ENCODE peak calls at places on chromosomes 1 and 21, in eight cellular contexts. O is tibial artery, R is breast epithelium, G is colonic mucosa, P is lung, U is H9, N is spleen, J is heart right ventricle. M is an unnamed sample. For H3K4me1, the result is how much of the 10 kb centered on the place peaks cover.

GRCh38 chr1:204450461-204451257 is 39.0 kb upstream of the PPP1R15B start:
- DNase-seq in O (no peak), R (no peak), G (peak), P (no peak), U (no peak), N (peak), J (peak), M (no peak)

GRCh38 chr1:42567038-42567437 is 91.2 kb upstream of the PPIH start:
- DNase-seq in O (no peak), R (no peak), G (no peak), P (no peak), U (no peak), N (no peak), J (no peak), M (no peak)

GRCh38 chr1:203627819-203628184 is 1.2 kb downstream of the ATP2B4 start:
- DNase-seq in O (peak), R (no peak), G (peak), P (peak), U (no peak), N (no peak), J (peak), M (no peak)

GRCh38 chr1:113103048-113103447 is 30.1 kb downstream of the LRIG2 start:
- DNase-seq in O (no peak), R (no peak), G (peak), P (no peak), U (no peak), N (no peak), J (no peak), M (no peak)

GRCh38 chr1:18182518-18183160 is 75.0 kb downstream of the IGSF21 start:
- DNase-seq in O (peak), R (no peak), G (no peak), P (no peak), U (peak), N (no peak), J (no peak), M (no peak)

GRCh38 chr1:234486858-234487830 is 8.2 kb upstream of the TARBP1 start:
- DNase-seq in O (no peak), R (no peak), G (peak), P (no peak), U (no peak), N (peak), J (no peak), M (no peak)

GRCh38 chr1:15493869-15494390 is 18.0 kb downstream of the CELA2B start:
- DNase-seq in O (no peak), R (no peak), G (no peak), P (no peak), U (no peak), N (no peak), J (no peak), M (no peak)

GRCh38 chr1:209073879-209074278 is 509.6 kb upstream of the CAMK1G start:
- DNase-seq in O (no peak), R (no peak), G (no peak), P (no peak), U (no peak), N (no peak), J (no peak), M (no peak)

GRCh38 chr1:100292711-100293110 is 26.7 kb downstream of the RTCA start:
- DNase-seq in O (no peak), R (no peak), G (no peak), P (no peak), U (no peak), N (no peak), J (no peak), M (no peak)

GRCh38 chr1:163035791-163036249 is 33.3 kb upstream of the RGS4 start:
- DNase-seq in O (no peak), R (no peak), G (no peak), P (no peak), U (no peak), N (no peak), J (no peak), M (no peak)

GRCh38 chr1:182634306-182635072 is 30.3 kb upstream of the RGS16 start:
- DNase-seq in O (no peak), R (no peak), G (no peak), P (no peak), U (no peak), N (no peak), J (no peak), M (no peak)

GRCh38 chr21:28822882-28823335 is 169.8 kb downstream of the LTN1 start:
- DNase-seq in O (no peak), R (no peak), G (peak), P (no peak), U (no peak), N (no peak), J (no peak), M (no peak)

GRCh38 chr1:116754203-116754977 is at the start of gene CD2:
- DNase-seq in O (no peak), R (no peak), G (no peak), P (no peak), U (no peak), N (no peak), J (no peak), M (no peak)

GRCh38 chr1:18178125-18178524 is 70.5 kb downstream of the IGSF21 start:
- DNase-seq in O (no peak), R (no peak), G (no peak), P (no peak), U (no peak), N (peak), J (no peak), M (no peak)

GRCh38 chr21:42146821-42147220 is 72.1 kb upstream of the ABCG1 start:
- DNase-seq in O (no peak), R (peak), G (no peak), P (no peak), U (peak), N (peak), J (no peak), M (peak)

GRCh38 chr1:2554621-2555387 is 1.4 kb upstream of the TNFRSF14 start:
- DNase-seq in O (no peak), R (no peak), G (peak), P (no peak), U (no peak), N (peak), J (no peak), M (no peak)

GRCh38 chr1:2553871-2554620 is 2.1 kb upstream of the TNFRSF14 start:
- DNase-seq in O (no peak), R (no peak), G (no peak), P (no peak), U (no peak), N (no peak), J (no peak), M (no peak)

GRCh38 chr1:2556277-2557145 is at the start of gene TNFRSF14:
- DNase-seq in O (peak), R (no peak), G (peak), P (no peak), U (no peak), N (peak), J (peak), M (no peak)

GRCh38 chr1:2557146-2558029 is 1.2 kb downstream of the TNFRSF14 start:
- DNase-seq in O (no peak), R (no peak), G (peak), P (no peak), U (no peak), N (no peak), J (no peak), M (peak)

DNA sequence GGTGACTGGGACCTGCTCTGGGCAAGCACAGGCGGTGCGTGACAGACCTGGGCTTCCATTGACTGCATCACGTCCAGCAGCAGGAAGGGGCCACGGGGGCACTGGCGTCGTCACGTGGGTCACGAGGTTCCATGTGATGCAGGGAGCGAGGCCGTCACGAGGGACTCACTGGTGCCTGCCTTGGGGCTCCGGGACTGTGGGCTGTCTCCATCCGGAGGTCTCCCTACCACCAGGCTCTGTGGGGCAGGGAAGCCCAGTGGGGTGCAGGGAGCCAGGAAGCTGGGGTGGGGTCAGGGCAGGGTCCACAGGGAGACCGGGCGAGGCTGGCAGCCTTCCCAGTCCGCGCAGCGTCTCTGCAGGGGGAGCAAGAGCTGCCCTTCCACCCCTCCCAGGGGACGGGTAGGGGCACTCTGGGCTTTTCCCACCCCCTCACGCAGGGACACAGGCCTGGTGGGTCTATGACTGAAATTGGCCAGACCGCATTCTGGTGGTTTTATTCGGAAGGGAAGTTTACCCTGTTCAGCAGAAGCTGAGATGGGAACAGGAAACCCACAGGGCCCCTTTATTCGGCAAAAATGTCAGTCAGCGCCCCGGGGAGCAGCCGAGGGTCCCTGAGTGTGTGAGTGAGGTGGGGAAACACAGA is 416 bp upstream of the TNFRSF14 start:
- DNase-seq in O (peak), R (peak), G (peak), P (peak), U (no peak), N (peak), J (peak), M (peak)
- H3K27ac ChIP-seq in O (peak), R (peak), G (peak), P (peak), U (no peak), N (peak), J (peak), M (peak)

GRCh38 chr1:109091196-109092193 is 931 bp downstream of the TMEM167B start:
- DNase-seq in O (no peak), R (no peak), G (peak), P (no peak), U (no peak), N (no peak), J (no peak), M (no peak)

GRCh38 chr1:109089242-109090015 is 1.1 kb upstream of the TMEM167B start:
- DNase-seq in O (no peak), R (peak), G (peak), P (peak), U (peak), N (no peak), J (peak), M (peak)

GRCh38 chr1:109094377-109094803 is 3.8 kb downstream of the TMEM167B start:
- DNase-seq in O (no peak), R (no peak), G (no peak), P (no peak), U (no peak), N (no peak), J (no peak), M (no peak)

GRCh38 chr1:109096110-109096509 is 5.5 kb downstream of the TMEM167B start:
- DNase-seq in O (no peak), R (no peak), G (no peak), P (no peak), U (no peak), N (no peak), J (no peak), M (no peak)

GRCh38 chr1:109090415-109091195 is at the start of gene TMEM167B:
- DNase-seq in O (peak), R (peak), G (peak), P (peak), U (peak), N (peak), J (peak), M (peak)
- H3K4me1 ChIP-seq in O (under half), R (under half), G (under half), P (under half), U (under half), N (half or more), J (under half), M (under half)

GRCh38 chr1:3368059-3368458 is 86.4 kb upstream of the ARHGEF16 start:
- DNase-seq in O (no peak), R (no peak), G (no peak), P (no peak), U (no peak), N (no peak), J (no peak), M (peak)

GRCh38 chr1:3367376-3367775 is 87.1 kb upstream of the ARHGEF16 start:
- DNase-seq in O (no peak), R (no peak), G (no peak), P (no peak), U (no peak), N (no peak), J (no peak), M (no peak)

GRCh38 chr1:3365519-3366158 is 88.8 kb upstream of the ARHGEF16 start:
- DNase-seq in O (no peak), R (no peak), G (no peak), P (no peak), U (no peak), N (no peak), J (no peak), M (no peak)

GRCh38 chr1:3364983-3365382 is 89.5 kb upstream of the ARHGEF16 start:
- DNase-seq in O (no peak), R (no peak), G (no peak), P (no peak), U (no peak), N (no peak), J (no peak), M (no peak)

DNA sequence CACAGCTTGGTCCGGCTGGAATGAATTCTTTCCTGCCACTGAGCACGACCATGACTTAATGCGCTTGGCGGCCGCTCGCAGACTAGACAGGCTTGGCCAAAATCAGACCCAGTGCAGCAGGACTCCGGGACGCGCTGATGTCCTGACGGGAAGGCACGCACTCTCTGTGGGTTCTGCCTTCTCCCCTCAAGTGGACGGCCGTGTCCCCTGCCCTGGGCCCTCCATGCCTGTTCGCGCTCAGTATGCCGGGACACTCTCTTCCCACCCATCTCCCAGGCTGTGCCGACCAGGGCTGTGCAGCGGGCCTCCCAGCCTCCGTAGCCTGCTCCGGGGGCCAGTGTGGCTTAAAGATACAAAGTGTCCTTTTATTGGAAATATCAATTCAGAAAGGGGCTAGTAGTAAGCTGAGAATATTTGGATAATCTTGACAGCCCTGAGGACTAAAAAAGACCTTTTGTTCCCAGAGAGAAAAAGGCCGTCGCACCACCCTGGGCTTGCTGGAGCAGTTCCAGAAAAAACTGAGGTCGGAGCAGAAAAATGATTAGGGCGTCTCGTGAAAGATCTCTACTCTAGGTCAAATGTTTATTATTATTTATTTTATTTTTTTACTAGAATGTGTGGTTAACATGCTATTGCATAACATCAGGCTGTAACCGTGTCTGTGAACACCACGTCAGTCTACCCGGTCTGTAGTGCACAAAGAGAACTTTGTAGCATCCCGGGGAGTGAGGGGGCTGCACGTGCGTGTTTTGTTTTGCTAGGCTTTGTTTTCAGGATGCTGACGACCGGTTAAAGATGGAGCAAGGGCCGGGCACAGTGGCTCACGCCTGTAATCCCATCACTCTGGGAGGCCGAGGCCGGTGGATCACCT is 88.0 kb upstream of the ARHGEF16 start:
- DNase-seq in O (peak), R (no peak), G (no peak), P (no peak), U (no peak), N (no peak), J (peak), M (no peak)
- H3K27ac ChIP-seq in O (peak), R (no peak), G (no peak), P (peak), U (no peak), N (no peak), J (no peak), M (peak)

DNA sequence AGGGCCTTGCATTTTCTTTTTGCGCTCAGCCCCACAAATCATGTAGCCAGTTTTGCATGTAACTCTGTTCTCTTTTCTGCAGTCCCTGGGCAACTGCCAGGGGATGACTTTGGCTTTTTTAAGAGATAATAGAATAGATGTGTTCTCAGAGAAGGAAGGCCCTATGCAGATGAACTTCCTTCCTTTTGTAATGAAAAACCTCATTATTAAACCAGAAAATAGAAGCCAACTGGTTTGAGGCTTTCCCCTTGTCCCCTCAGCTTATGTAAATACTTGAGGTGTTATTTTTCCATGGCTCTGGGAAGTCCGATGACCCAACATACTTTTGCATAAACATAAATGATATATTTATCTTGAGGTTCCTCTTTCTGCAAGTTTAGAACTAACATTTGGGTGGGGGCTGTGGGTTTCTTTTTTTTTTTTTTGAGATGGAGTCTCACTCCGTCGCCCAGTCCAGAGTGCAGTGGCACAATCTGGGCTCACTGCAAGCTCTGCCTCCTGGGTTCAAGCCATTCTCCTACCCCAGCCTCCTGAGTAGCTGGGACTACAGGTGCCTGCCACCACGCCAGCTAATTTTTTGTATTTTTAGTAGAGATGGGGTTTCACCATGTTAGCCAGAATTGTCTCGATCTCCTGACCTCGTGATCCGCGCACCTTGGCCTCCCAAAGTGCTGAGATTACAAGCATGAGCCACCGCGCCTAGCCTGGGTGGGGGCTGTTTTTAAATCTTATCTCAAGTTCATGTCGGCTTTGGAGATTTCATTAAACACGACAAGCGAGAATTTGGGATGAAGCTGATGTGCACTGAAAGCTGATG is 14.4 kb upstream of the FCRL5 start:
- DNase-seq in O (no peak), R (no peak), G (no peak), P (no peak), U (no peak), N (no peak), J (no peak), M (no peak)
- H3K4me1 ChIP-seq in O (under half), R (under half), G (under half), P (under half), U (under half), N (half or more), J (under half), M (under half)

GRCh38 chr1:21654209-21654608 is 14.9 kb downstream of the RAP1GAP start:
- DNase-seq in O (no peak), R (no peak), G (no peak), P (no peak), U (no peak), N (no peak), J (no peak), M (peak)

GRCh38 chr1:21653744-21654100 is 15.4 kb downstream of the RAP1GAP start:
- DNase-seq in O (no peak), R (no peak), G (no peak), P (no peak), U (no peak), N (no peak), J (no peak), M (no peak)

GRCh38 chr1:21651214-21652042 is 17.7 kb downstream of the RAP1GAP start:
- DNase-seq in O (no peak), R (no peak), G (peak), P (no peak), U (peak), N (peak), J (no peak), M (peak)

GRCh38 chr1:21652937-21653743 is 16.0 kb downstream of the RAP1GAP start:
- DNase-seq in O (no peak), R (no peak), G (no peak), P (no peak), U (no peak), N (no peak), J (no peak), M (no peak)

DNA sequence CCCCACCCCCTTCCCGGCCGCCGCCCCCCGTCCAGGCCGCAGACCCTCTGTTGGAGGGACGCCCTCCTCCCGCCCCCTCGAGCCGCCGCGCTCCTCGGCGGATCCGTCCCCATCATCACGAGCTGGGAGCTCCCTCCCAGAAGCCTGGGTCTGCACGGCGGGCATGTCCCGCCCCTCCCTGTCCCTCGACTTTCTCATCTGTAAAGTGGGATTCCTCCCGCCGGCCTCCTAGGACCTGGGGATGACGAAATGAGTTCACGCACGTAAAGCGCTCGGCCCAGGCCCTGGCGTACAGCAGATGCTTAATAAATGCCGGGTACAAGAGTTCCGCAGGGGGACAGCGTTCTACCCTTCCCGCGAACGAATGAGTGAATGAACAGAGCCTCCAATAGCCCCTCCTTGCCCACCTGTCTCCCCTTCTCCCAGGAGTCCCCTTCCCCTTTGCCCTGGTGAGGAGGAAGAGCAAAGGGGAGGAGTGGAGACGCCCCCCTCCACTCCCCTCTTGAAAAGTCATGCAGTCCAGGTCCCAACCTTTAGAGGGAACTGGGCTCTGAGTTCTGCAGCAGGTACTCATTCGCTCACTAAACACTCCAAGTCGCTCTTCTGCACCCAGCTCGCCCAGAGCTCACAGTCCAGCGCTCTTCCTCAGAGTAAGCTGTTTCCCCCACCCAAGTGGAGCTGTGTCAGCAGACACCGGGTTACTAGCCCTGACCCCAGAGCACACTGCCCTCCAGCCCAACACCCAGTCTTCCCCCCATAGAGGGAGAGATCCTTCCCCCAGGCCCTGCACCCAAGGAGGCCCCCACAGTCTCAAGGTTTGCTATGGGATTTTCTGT is 16.8 kb downstream of the RAP1GAP start:
- DNase-seq in O (no peak), R (no peak), G (no peak), P (no peak), U (no peak), N (no peak), J (no peak), M (peak)
- H3K27ac ChIP-seq in O (no peak), R (peak), G (no peak), P (peak), U (no peak), N (no peak), J (no peak), M (peak)

M was measured in pancreas.